ENCODE peak calls at places on chromosomes 2 and 18, in eight cellular contexts. T, Z, M, F, O, Y, L and V are unnamed samples.

GRCh38 chr18:3453540-3454364 is 3.8 kb downstream of the TGIF1 start:
- DNase-seq in T (no peak), Z (no peak), M (peak), F (no peak), O (no peak), Y (peak), L (peak), V (no peak)

GRCh38 chr2:231930601-231931281 is 4.5 kb upstream of the NPPC start:
- DNase-seq in T (no peak), Z (no peak), M (no peak), F (no peak), O (no peak), Y (peak), L (no peak), V (no peak)

GRCh38 chr2:202327887-202328286 is 48.2 kb upstream of the BMPR2 start:
- DNase-seq in T (no peak), Z (no peak), M (no peak), F (no peak), O (no peak), Y (no peak), L (no peak), V (no peak)

GRCh38 chr2:152298754-152299153 is 36.2 kb upstream of the FMNL2 start:
- DNase-seq in T (no peak), Z (no peak), M (no peak), F (no peak), O (no peak), Y (no peak), L (peak), V (no peak)

GRCh38 chr2:174125151-174125550 is 123.2 kb downstream of the OLA1 start:
- DNase-seq in T (no peak), Z (no peak), M (no peak), F (no peak), O (no peak), Y (no peak), L (no peak), V (no peak)

GRCh38 chr2:157596992-157597681 is 31.5 kb downstream of the ACVR1C start:
- DNase-seq in T (peak), Z (no peak), M (peak), F (no peak), O (peak), Y (peak), L (peak), V (peak)

GRCh38 chr18:41073372-41073954 is 881.6 kb upstream of the PIK3C3 start:
- DNase-seq in T (no peak), Z (no peak), M (no peak), F (peak), O (no peak), Y (no peak), L (peak), V (no peak)

GRCh38 chr18:8174758-8175157 is 434.5 kb upstream of the RAB12 start:
- DNase-seq in T (no peak), Z (no peak), M (no peak), F (no peak), O (no peak), Y (no peak), L (no peak), V (no peak)

GRCh38 chr2:226125151-226125550 is 674.5 kb downstream of the IRS1 start:
- DNase-seq in T (no peak), Z (no peak), M (no peak), F (no peak), O (no peak), Y (no peak), L (no peak), V (no peak)

GRCh38 chr2:215535726-215536125 is 99.9 kb upstream of the FN1 start:
- DNase-seq in T (no peak), Z (no peak), M (no peak), F (no peak), O (no peak), Y (no peak), L (peak), V (no peak)

GRCh38 chr2:101430161-101430560 is 42.9 kb upstream of the CREG2 start:
- DNase-seq in T (no peak), Z (no peak), M (no peak), F (no peak), O (no peak), Y (no peak), L (peak), V (no peak)

GRCh38 chr2:173354073-173354600 is 535 bp upstream of the CDCA7 start:
- DNase-seq in T (no peak), Z (no peak), M (no peak), F (peak), O (no peak), Y (no peak), L (no peak), V (no peak)

GRCh38 chr18:28136071-28136470 is 40.9 kb downstream of the CDH2 start:
- DNase-seq in T (no peak), Z (no peak), M (no peak), F (no peak), O (no peak), Y (no peak), L (no peak), V (no peak)

GRCh38 chr2:238448031-238448955 is 21.6 kb downstream of the ASB1 start:
- DNase-seq in T (no peak), Z (no peak), M (no peak), F (no peak), O (no peak), Y (no peak), L (no peak), V (no peak)

GRCh38 chr18:21177742-21178305 is 64.2 kb upstream of the GREB1L start:
- DNase-seq in T (no peak), Z (no peak), M (no peak), F (no peak), O (no peak), Y (no peak), L (no peak), V (no peak)

GRCh38 chr2:1995086-1995485 is 250.8 kb upstream of the PXDN start:
- DNase-seq in T (no peak), Z (no peak), M (no peak), F (no peak), O (no peak), Y (no peak), L (no peak), V (no peak)

GRCh38 chr2:180279581-180279980 is 272.5 kb upstream of the CWC22 start:
- DNase-seq in T (no peak), Z (no peak), M (no peak), F (no peak), O (no peak), Y (no peak), L (no peak), V (no peak)

GRCh38 chr2:25470792-25471191 is 129.1 kb upstream of the DNMT3A start:
- DNase-seq in T (no peak), Z (no peak), M (no peak), F (no peak), O (no peak), Y (no peak), L (no peak), V (no peak)

GRCh38 chr18:47970664-47971523 is 40.4 kb upstream of the SMAD2 start:
- DNase-seq in T (no peak), Z (no peak), M (no peak), F (no peak), O (no peak), Y (no peak), L (no peak), V (no peak)

GRCh38 chr18:3368193-3368592 is 81.8 kb upstream of the TGIF1 start:
- DNase-seq in T (no peak), Z (no peak), M (no peak), F (peak), O (no peak), Y (no peak), L (peak), V (no peak)

GRCh38 chr2:121387591-121388325 is 102.8 kb upstream of the TFCP2L1 start:
- DNase-seq in T (no peak), Z (no peak), M (no peak), F (no peak), O (no peak), Y (no peak), L (peak), V (no peak)

GRCh38 chr2:46379213-46380037 is 82.2 kb downstream of the EPAS1 start:
- DNase-seq in T (no peak), Z (no peak), M (no peak), F (no peak), O (no peak), Y (no peak), L (no peak), V (no peak)

GRCh38 chr2:95333888-95334338 is 36.8 kb downstream of the KCNIP3 start:
- DNase-seq in T (no peak), Z (no peak), M (peak), F (no peak), O (no peak), Y (peak), L (peak), V (no peak)

GRCh38 chr2:158967731-158968395 is 577 bp upstream of the TANC1 start:
- DNase-seq in T (no peak), Z (no peak), M (peak), F (no peak), O (peak), Y (peak), L (peak), V (no peak)